ENCODE peak calls at places on chromosomes 7 and 10, in four cellular contexts. G is SK-N-SH, J is K562, A is HCT116. F is an unnamed sample.

GRCh38 chr7:641269-641671 is 85.2 kb upstream of the DNAAF5 start:
- DNase-seq in G (no peak), A (peak), J (no peak), F (peak)

GRCh38 chr10:74419491-74420466 is 268.8 kb downstream of the ADK start:
- DNase-seq in G (peak), A (peak), J (peak), F (peak)

GRCh38 chr7:28301148-28301641 is 111.1 kb upstream of the CREB5 start:
- DNase-seq in J (no peak), G (no peak), A (no peak), F (peak)

GRCh38 chr10:37479469-37479868 is 354.1 kb downstream of the ANKRD30A start:
- DNase-seq in A (no peak), G (no peak), J (no peak), F (no peak)

GRCh38 chr7:134905375-134905774 is 80.9 kb upstream of the AGBL3 start:
- DNase-seq in G (no peak), J (no peak), A (no peak), F (no peak)

GRCh38 chr7:48274662-48275061 is 103.4 kb downstream of the ABCA13 start:
- DNase-seq in G (no peak), A (no peak), J (no peak), F (no peak)

GRCh38 chr10:25493122-25493893 is 318.5 kb downstream of the GPR158 start:
- DNase-seq in J (peak), G (peak), A (peak), F (peak)

GRCh38 chr10:61284222-61284890 is 168.8 kb downstream of the TMEM26 start:
- DNase-seq in G (peak), J (peak), A (peak), F (peak)

GRCh38 chr7:147088916-147089315 is 972.3 kb downstream of the CNTNAP2 start:
- DNase-seq in J (no peak), G (no peak), A (no peak), F (no peak)

GRCh38 chr7:50347693-50348092 is 43.2 kb downstream of the IKZF1 start:
- DNase-seq in J (no peak), G (no peak), A (no peak), F (no peak)

GRCh38 chr7:151940048-151940845 is 16.0 kb upstream of the GALNTL5 start:
- DNase-seq in A (no peak), J (no peak), G (peak), F (no peak)

GRCh38 chr10:34731885-34732701 is 83.0 kb downstream of the PARD3 start:
- DNase-seq in J (no peak), A (no peak), G (no peak), F (no peak)

GRCh38 chr7:74417419-74417971 is 36.2 kb upstream of the GTF2IRD1 start:
- DNase-seq in J (peak), G (peak), A (peak), F (peak)

GRCh38 chr10:97762056-97762455 is 9.7 kb downstream of the SFRP5 start:
- DNase-seq in A (no peak), G (no peak), J (no peak), F (no peak)

GRCh38 chr7:70793767-70794166 is 338.2 kb upstream of the GALNT17 start:
- DNase-seq in J (no peak), A (no peak), G (no peak), F (no peak)

GRCh38 chr7:963236-964078 is 9.0 kb upstream of the ADAP1 start:
- DNase-seq in A (no peak), G (peak), J (no peak), F (peak)

GRCh38 chr7:157712666-157713235 is 375.9 kb downstream of the DNAJB6 start:
- DNase-seq in G (no peak), A (no peak), J (no peak), F (no peak)

GRCh38 chr10:267705-268104 is 132.4 kb downstream of the ZMYND11 start:
- DNase-seq in G (no peak), J (no peak), A (no peak), F (no peak)

GRCh38 chr7:14859267-14859666 is 43.3 kb downstream of the DGKB start:
- DNase-seq in A (no peak), J (no peak), G (no peak), F (no peak)

GRCh38 chr7:47739301-47739870 is 157.5 kb upstream of the TNS3 start:
- DNase-seq in A (no peak), J (no peak), G (no peak), F (no peak)

GRCh38 chr10:4372601-4373000 is 453.4 kb upstream of the AKR1E2 start:
- DNase-seq in A (no peak), G (peak), J (no peak), F (no peak)

DNA sequence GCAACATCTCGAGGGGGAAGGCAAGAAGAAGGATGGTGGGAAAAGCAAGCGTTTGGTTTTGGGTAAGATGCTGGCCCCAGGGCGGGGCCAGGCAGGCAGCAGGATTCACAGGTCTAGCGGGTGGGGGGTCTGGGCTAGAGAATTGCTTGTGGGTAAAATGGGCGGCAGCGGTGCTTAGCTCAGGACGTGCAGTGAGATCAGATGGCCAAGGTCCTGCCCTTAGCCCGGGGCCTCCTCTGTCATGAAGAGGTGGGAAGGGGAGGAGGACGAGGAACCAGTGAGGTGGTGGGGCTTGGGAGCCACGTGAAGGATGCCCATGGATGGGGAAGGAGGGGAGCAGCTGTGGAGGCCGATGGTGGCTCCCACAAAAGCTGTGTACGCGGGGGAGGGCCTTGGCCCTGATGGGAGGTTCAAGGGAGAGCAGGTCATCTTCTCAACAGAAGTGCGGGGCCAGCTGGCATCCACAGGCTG is 59.9 kb downstream of the CFAP46 start:
- DNase-seq in G (no peak), A (no peak), J (no peak), F (no peak)
- TF ChIP-seq JUND in G (no peak), A (no peak), J (no peak), F (no peak)

GRCh38 chr7:66015440-66016130 is 33.6 kb upstream of the GUSB start:
- DNase-seq in A (no peak), J (no peak), G (no peak), F (no peak)

GRCh38 chr7:66016131-66016461 is 34.1 kb upstream of the GUSB start:
- DNase-seq in J (no peak), G (peak), A (no peak), F (no peak)

GRCh38 chr7:66013938-66014337 is 31.9 kb upstream of the GUSB start:
- DNase-seq in J (peak), A (peak), G (peak), F (peak)
- TF ChIP-seq JUND in J (no peak), A (no peak), G (no peak), F (no peak)

GRCh38 chr7:6307762-6308161 is 35.3 kb upstream of the CYTH3 start:
- DNase-seq in J (no peak), G (no peak), A (no peak), F (no peak)

GRCh38 chr7:6310594-6310993 is 38.2 kb upstream of the CYTH3 start:
- DNase-seq in J (no peak), A (no peak), G (no peak), F (no peak)

GRCh38 chr7:6305330-6305729 is 32.9 kb upstream of the CYTH3 start:
- DNase-seq in J (no peak), A (no peak), G (no peak), F (peak)

DNA sequence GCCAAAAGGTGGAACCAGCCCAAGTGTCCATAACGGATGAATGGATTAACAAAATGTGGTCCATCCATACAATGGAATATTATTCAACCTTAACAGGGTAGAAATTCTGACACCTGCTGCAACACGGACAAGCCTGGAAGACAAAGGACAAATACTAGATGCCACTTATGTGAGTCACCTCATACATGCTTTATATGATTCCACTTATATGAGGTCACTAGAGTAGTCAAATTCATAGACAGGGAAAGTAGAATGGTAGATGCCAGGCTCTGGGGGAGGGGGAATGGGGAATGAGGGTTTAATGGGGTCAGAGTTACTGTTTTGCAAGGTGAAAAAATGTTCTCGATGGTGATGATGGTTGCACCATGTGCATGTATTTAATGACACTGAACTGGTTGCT is 34.0 kb upstream of the CYTH3 start:
- DNase-seq in A (peak), G (no peak), J (no peak), F (peak)
- TF ChIP-seq JUND in A (peak), G (peak), J (no peak), F (peak)

GRCh38 chr10:91352760-91353159 is 57.4 kb upstream of the HECTD2 start:
- DNase-seq in G (no peak), J (no peak), A (no peak), F (no peak)

GRCh38 chr10:91347529-91347928 is 62.6 kb upstream of the HECTD2 start:
- DNase-seq in A (no peak), J (no peak), G (no peak), F (no peak)

GRCh38 chr10:91349381-91349780 is 60.8 kb upstream of the HECTD2 start:
- DNase-seq in A (no peak), G (no peak), J (no peak), F (no peak)

GRCh38 chr10:91354166-91354565 is 56.0 kb upstream of the HECTD2 start:
- DNase-seq in J (no peak), G (no peak), A (no peak), F (no peak)

DNA sequence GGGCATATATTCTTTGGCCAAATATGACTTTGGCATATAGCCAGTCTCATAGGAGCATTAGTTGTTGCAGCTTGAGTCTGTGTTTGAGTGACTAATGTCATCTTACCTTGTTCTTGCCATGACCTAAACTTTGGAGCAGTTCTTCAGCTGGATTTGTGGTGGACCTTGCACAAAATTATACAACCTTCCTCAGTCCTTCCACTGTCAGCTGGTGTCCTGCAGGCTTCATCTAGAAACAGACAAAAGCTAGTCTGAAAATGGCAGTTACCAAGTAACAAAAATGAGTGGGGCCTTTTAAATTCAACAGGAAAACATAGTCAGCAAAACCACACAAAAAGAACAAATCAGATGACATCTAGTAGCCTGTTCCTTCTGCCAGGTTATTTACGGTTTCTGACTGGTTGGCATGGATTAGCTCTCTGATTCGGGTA is 59.5 kb upstream of the HECTD2 start:
- DNase-seq in A (no peak), G (no peak), J (no peak), F (no peak)
- TF ChIP-seq JUND in A (no peak), G (no peak), J (no peak), F (no peak)

DNA sequence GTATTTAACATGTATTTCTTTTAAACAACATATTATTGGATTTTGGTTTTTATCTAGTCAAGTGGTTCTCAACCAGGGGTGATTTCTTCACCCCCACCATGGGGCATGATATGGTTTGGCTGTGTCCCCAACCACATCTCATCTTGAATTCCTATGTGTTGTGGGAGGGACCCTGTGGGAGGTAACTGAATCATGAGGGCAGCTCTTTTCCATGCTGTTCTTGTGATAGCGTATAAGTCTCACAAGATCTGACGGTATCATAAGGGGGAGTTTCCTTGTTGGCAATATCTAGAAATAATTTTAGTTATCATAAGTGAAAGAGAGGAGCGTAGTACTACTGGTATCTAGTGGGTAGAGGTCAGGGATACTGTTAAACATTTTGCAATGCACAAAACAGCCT is 37.6 kb downstream of the TMEM168 start:
- DNase-seq in G (no peak), A (no peak), J (no peak), F (no peak)
- TF ChIP-seq JUND in G (no peak), A (no peak), J (no peak), F (no peak)

DNA sequence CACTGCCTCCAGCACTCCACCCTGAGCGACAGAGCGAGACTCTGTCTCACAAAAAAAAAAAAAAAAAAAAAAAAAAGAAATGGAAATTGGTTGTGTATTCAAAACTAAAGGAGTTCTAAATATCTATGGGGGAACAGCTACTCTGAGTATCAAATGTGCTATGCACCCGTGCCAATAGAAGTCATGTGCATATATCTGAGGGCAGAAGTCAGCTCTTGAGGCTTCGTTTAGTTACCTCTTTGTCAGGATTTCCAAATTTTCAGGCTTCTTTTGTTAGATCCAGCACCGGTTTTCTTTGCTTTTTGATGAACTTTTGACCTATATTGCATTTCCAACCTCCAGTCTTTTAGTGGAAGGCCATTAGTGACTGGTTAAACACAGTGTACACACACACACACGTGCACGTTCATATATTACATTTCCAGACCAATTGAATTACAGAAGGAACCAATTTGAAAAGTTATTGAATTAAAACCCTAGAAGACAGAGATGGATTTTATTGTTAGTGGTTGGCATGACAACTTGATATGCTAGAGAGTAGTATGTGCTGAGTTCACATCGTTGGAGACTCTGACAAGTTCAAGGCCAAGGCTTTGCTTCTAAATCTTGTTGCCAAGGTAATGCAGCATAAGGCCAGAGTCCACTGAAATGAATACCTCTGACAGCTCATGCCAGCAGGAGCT is 33.1 kb upstream of the ADD3 start:
- DNase-seq in A (no peak), J (no peak), G (peak), F (no peak)
- TF ChIP-seq JUND in A (no peak), J (no peak), G (no peak), F (no peak)

GRCh38 chr7:128842674-128843641 is 12.8 kb downstream of the FLNC start:
- DNase-seq in A (no peak), G (no peak), J (no peak), F (no peak)

GRCh38 chr7:128840326-128841170 is 10.3 kb downstream of the FLNC start:
- DNase-seq in J (no peak), G (no peak), A (no peak), F (no peak)

GRCh38 chr7:128843938-128844621 is 13.9 kb downstream of the FLNC start:
- DNase-seq in J (no peak), A (no peak), G (no peak), F (no peak)

GRCh38 chr7:128841171-128841690 is 11.0 kb downstream of the FLNC start:
- DNase-seq in G (no peak), A (no peak), J (no peak), F (no peak)

GRCh38 chr7:128841961-128842673 is 11.9 kb downstream of the FLNC start:
- DNase-seq in J (peak), A (no peak), G (peak), F (peak)
- TF ChIP-seq JUND in J (no peak), A (no peak), G (no peak), F (no peak)

DNA sequence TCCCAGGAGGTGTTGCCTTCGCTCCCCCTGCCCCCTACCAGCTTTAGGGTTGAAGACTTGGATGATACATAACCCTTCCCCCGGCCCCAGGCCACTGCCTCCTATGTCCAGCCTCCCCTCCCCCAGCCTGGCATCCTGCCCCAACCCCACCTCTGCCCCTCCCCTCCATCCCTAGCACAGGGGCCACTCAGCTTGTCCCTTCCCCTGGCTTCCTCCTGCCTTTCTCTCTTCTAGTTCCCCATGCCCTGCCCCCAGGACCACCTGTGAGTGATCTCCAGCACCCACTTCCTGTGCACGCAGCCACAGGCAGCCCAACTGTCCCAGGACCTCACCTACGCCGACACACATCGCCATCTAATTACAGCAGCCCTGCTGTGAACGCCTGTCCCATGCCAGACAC is 82.3 kb upstream of the CHST15 start:
- DNase-seq in J (no peak), G (no peak), A (no peak), F (no peak)
- TF ChIP-seq JUND in J (no peak), G (no peak), A (no peak), F (no peak)

DNA sequence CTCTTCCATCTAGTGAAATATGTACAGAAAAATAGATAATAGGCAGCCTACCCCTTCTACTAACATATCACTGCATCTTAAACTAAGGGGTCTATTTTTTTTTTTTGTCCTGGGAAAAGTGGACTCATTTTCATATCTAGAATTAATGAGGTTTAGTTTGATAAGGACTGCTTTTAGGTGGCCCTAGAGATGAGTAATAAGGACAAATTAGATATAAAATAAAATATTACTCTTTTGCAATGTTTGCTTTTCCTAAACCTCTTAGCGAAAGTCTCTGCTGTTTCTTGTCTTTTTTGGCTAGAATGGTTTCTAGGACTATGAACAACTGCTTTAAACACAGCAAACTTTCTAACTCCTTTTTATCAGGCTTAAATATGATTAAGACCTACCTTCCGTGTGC is 83.7 kb downstream of the CACNB2 start:
- DNase-seq in A (no peak), J (no peak), G (no peak), F (no peak)
- TF ChIP-seq JUND in A (no peak), J (no peak), G (no peak), F (no peak)

GRCh38 chr10:113540845-113541553 is 11.9 kb upstream of the HABP2 start:
- DNase-seq in J (no peak), G (no peak), A (no peak), F (no peak)
- TF ChIP-seq JUND in J (no peak), G (no peak), A (no peak), F (no peak)